ENCODE peak calls at places on chromosome 1, in four cellular contexts. O is cardiac muscle cell, E is breast epithelium, K is vagina. V is an unnamed sample.

GRCh38 chr1:20891091-20891490 is 104.0 kb upstream of the HP1BP3 start:
- DNase-seq in K (no peak), O (no peak), E (no peak), V (no peak)

GRCh38 chr1:222523852-222524251 is 24.1 kb downstream of the HHIPL2 start:
- DNase-seq in O (no peak), E (no peak), K (no peak), V (no peak)

GRCh38 chr1:161872506-161872905 is 106.4 kb downstream of the ATF6 start:
- DNase-seq in E (no peak), O (no peak), K (no peak), V (no peak)

GRCh38 chr1:28378906-28379305 is 9.4 kb downstream of the PHACTR4 start:
- DNase-seq in O (no peak), E (no peak), K (no peak), V (no peak)

GRCh38 chr1:85661767-85662166 is 46.5 kb downstream of the ZNHIT6 start:
- DNase-seq in K (no peak), E (no peak), O (peak), V (no peak)

GRCh38 chr1:204464174-204464573 is 30.4 kb downstream of the PIK3C2B start:
- DNase-seq in O (no peak), E (no peak), K (no peak), V (no peak)

GRCh38 chr1:75345538-75346292 is 211.5 kb downstream of the LHX8 start:
- DNase-seq in E (no peak), K (no peak), O (no peak), V (no peak)

GRCh38 chr1:17878837-17879236 is 123.7 kb downstream of the ACTL8 start:
- DNase-seq in K (no peak), E (no peak), O (no peak), V (no peak)

GRCh38 chr1:192974701-192975100 is 84.5 kb downstream of the UCHL5 start:
- DNase-seq in O (no peak), E (no peak), K (no peak), V (no peak)

GRCh38 chr1:71908313-71908712 is 374.0 kb downstream of the NEGR1 start:
- DNase-seq in O (no peak), K (no peak), E (no peak), V (no peak)

GRCh38 chr1:201543871-201544521 is 5.1 kb downstream of the NAV1 start:
- DNase-seq in K (no peak), O (no peak), E (no peak), V (no peak)

GRCh38 chr1:89125571-89126233 is at the start of gene GBP2:
- DNase-seq in O (no peak), K (no peak), E (no peak), V (no peak)

GRCh38 chr1:17890056-17890814 is 135.1 kb downstream of the ACTL8 start:
- DNase-seq in E (no peak), O (no peak), K (no peak), V (no peak)

GRCh38 chr1:173429517-173430477 is 47.3 kb upstream of the PRDX6 start:
- DNase-seq in O (peak), K (peak), E (peak), V (peak)

GRCh38 chr1:202005958-202006357 is 4.4 kb upstream of the ELF3 start:
- DNase-seq in E (no peak), O (peak), K (no peak), V (no peak)

GRCh38 chr1:96508226-96508625 is 213.4 kb upstream of the PTBP2 start:
- DNase-seq in O (no peak), E (no peak), K (no peak), V (no peak)

GRCh38 chr1:200245492-200245891 is 164.3 kb downstream of the ZNF281 start:
- DNase-seq in K (no peak), E (no peak), O (no peak), V (no peak)

GRCh38 chr1:43205671-43206070 is 33.5 kb downstream of the CFAP57 start:
- DNase-seq in K (no peak), E (no peak), O (no peak), V (no peak)

GRCh38 chr1:197367631-197368030 is 99.6 kb downstream of the CRB1 start:
- DNase-seq in E (no peak), O (no peak), K (no peak), V (no peak)

GRCh38 chr1:248841702-248842395 is 3.8 kb downstream of the ZNF672 start:
- DNase-seq in E (no peak), K (no peak), O (peak), V (peak)

GRCh38 chr1:21350132-21350885 is 60.0 kb upstream of the ECE1 start:
- DNase-seq in K (no peak), E (no peak), O (no peak), V (no peak)

GRCh38 chr1:91916046-91916445 is 30.1 kb upstream of the TGFBR3 start:
- DNase-seq in E (no peak), K (no peak), O (no peak), V (no peak)

GRCh38 chr1:104795931-104796330 is 1046.2 kb downstream of the AMY1C start:
- DNase-seq in E (no peak), O (no peak), K (no peak), V (no peak)

GRCh38 chr1:167158095-167158812 is 62.4 kb upstream of the POU2F1 start:
- DNase-seq in E (no peak), K (no peak), O (no peak), V (no peak)

GRCh38 chr1:12180315-12180714 is 13.5 kb downstream of the TNFRSF1B start:
- DNase-seq in K (no peak), O (no peak), E (peak), V (no peak)

GRCh38 chr1:156487862-156488261 is 12.7 kb downstream of the MEF2D start:
- DNase-seq in K (no peak), O (no peak), E (no peak), V (no peak)

GRCh38 chr1:156490401-156491032 is 10.1 kb downstream of the MEF2D start:
- DNase-seq in E (no peak), K (no peak), O (peak), V (no peak)

GRCh38 chr1:156489935-156490293 is 10.7 kb downstream of the MEF2D start:
- DNase-seq in E (no peak), K (no peak), O (no peak), V (no peak)

GRCh38 chr1:156488566-156489165 is 11.9 kb downstream of the MEF2D start:
- DNase-seq in E (no peak), O (no peak), K (no peak), V (no peak)

GRCh38 chr1:156489166-156489934 is 11.2 kb downstream of the MEF2D start:
- DNase-seq in E (no peak), O (peak), K (no peak), V (no peak)
- TF ChIP-seq CTCF in E (no peak), O (peak), K (no peak), V (no peak)

GRCh38 chr1:229105109-229105508 is 165.8 kb upstream of the RAB4A start:
- DNase-seq in K (no peak), O (no peak), E (no peak), V (no peak)

GRCh38 chr1:229104654-229105053 is 166.3 kb upstream of the RAB4A start:
- DNase-seq in K (no peak), E (no peak), O (no peak), V (no peak)

GRCh38 chr1:229101011-229101410 is 169.9 kb upstream of the RAB4A start:
- DNase-seq in O (no peak), K (no peak), E (no peak), V (no peak)

GRCh38 chr1:229101475-229101874 is 169.4 kb upstream of the RAB4A start:
- DNase-seq in E (no peak), K (no peak), O (no peak), V (no peak)

DNA sequence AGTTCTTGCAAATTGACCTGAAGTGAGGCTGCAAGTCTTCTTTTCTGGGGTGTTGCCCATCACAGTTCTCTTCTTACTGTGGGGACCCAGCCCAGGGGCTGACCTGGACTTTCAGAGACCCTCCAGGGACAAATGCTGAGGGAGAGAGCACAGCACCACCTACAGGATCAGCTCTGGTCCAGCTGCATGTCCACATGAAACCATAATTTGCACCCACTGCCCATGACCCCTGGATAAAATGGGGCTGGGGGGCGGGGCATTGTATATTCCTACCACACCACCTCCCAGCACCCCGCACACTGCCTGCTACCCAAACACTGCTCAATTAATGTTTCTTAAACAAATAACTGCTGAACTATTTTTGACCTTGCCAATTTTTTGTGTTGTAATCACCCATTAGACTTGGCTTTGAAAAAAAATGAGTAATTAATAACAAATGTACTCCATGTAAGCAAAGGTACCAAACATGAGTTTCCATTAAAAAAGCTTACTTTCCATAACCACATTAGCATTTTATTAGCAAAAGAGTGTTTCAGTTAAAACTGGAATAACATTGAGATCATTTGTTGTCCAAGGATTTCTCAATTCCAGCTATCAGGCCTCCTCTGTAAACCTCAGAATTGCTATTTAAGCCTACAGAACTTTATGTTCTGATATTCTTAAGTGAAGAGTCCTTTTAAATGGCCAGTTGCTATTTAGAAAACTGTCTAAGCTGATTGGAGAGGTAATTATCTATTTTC is 168.0 kb upstream of the RAB4A start:
- DNase-seq in E (no peak), O (no peak), K (no peak), V (no peak)
- TF ChIP-seq CTCF in E (no peak), O (peak), K (no peak), V (no peak)

GRCh38 chr1:6141601-6142000 is 38.5 kb downstream of the CHD5 start:
- DNase-seq in K (no peak), O (no peak), E (no peak), V (no peak)
- TF ChIP-seq CTCF in K (no peak), O (peak), E (no peak), V (no peak)

GRCh38 chr1:61078611-61079010 is 3.8 kb upstream of the NFIA start:
- DNase-seq in O (peak), K (no peak), E (no peak), V (no peak)

GRCh38 chr1:61079276-61079897 is 3.0 kb upstream of the NFIA start:
- DNase-seq in E (no peak), K (no peak), O (peak), V (no peak)

GRCh38 chr1:61080408-61081134 is 1.8 kb upstream of the NFIA start:
- DNase-seq in K (no peak), E (no peak), O (peak), V (no peak)

GRCh38 chr1:61081135-61081636 is 1.2 kb upstream of the NFIA start:
- DNase-seq in O (peak), K (no peak), E (no peak), V (no peak)

DNA sequence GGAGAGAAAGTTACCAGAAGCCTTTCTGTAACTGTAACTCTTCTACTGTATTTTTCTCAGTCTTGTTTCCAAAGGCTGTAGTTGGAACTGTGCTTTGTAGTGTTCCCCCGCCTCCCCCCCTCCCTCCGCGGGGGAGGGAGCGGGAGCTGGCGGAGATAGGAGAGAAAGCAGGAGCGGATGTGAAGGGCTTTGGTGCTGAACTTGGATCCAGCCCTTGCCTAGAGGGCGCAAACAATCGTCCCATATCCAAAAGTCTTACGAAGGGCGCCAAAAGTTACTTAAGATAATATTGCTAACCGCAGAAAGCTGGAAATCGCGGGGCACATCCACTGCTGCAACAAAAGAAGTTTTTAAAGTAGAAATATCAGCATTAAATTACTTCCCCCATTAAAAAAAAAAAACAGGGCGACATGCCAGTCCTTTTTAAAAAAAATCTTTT is 2.4 kb upstream of the NFIA start:
- DNase-seq in E (peak), K (peak), O (peak), V (peak)
- TF ChIP-seq CTCF in E (no peak), K (no peak), O (peak), V (no peak)

DNA sequence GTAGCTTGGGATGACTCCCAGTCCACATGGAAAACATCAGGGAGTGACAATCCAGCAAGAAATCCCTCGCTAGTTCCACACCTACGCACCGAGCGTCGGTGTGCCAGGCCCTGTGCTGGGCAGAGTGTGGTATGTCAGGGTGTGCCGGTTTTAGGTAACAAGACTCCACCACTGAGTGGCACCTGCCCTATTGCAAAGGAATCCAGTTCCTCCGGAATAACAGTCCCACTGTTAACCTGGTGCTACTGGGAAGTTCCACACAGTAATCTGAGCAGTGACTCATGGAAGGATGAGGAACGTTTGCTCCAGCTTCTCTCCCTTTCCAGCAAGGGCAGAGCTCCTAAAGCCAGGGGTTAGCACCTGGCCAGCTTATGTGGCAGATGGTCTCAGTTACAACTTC is 14.3 kb downstream of the RNF207 start:
- DNase-seq in E (peak), O (no peak), K (no peak), V (no peak)
- TF ChIP-seq CTCF in E (no peak), O (no peak), K (no peak), V (no peak)

GRCh38 chr1:189673223-189673622 is 804.4 kb downstream of the BRINP3 start:
- DNase-seq in K (no peak), O (no peak), E (no peak), V (no peak)
- TF ChIP-seq CTCF in K (no peak), O (no peak), E (no peak), V (no peak)

GRCh38 chr1:155227261-155228095 is 19.0 kb downstream of the MTX1 start:
- DNase-seq in K (peak), O (peak), E (peak), V (peak)
- TF ChIP-seq CTCF in K (no peak), O (no peak), E (no peak), V (no peak)

GRCh38 chr1:209882286-209882685 is 54.5 kb downstream of the UTP25 start:
- DNase-seq in K (no peak), O (no peak), E (no peak), V (no peak)

GRCh38 chr1:209881271-209882018 is 53.7 kb downstream of the UTP25 start:
- DNase-seq in E (no peak), O (no peak), K (no peak), V (no peak)

GRCh38 chr1:209877109-209877764 is 49.5 kb downstream of the UTP25 start:
- DNase-seq in O (no peak), E (no peak), K (no peak), V (no peak)

GRCh38 chr1:209880051-209880450 is 52.3 kb downstream of the UTP25 start:
- DNase-seq in O (no peak), E (no peak), K (no peak), V (no peak)

GRCh38 chr1:209879539-209879938 is 51.8 kb downstream of the UTP25 start:
- DNase-seq in E (no peak), O (no peak), K (no peak), V (no peak)
- TF ChIP-seq CTCF in E (no peak), O (no peak), K (no peak), V (no peak)

GRCh38 chr1:151491641-151492040 is 19.5 kb upstream of the CGN start:
- DNase-seq in O (no peak), K (no peak), E (no peak), V (no peak)

GRCh38 chr1:151485685-151486255 is 25.4 kb upstream of the CGN start:
- DNase-seq in E (no peak), O (no peak), K (no peak), V (no peak)

GRCh38 chr1:151482017-151482416 is 22.7 kb upstream of the POGZ start:
- DNase-seq in O (no peak), K (no peak), E (no peak), V (no peak)

GRCh38 chr1:151492120-151492519 is 19.1 kb upstream of the CGN start:
- DNase-seq in K (no peak), O (no peak), E (no peak), V (no peak)

GRCh38 chr1:151486557-151486956 is 24.6 kb upstream of the CGN start:
- DNase-seq in K (no peak), O (no peak), E (no peak), V (no peak)
- TF ChIP-seq CTCF in K (no peak), O (no peak), E (no peak), V (no peak)

V was measured in omental fat pad.